ENCODE peak calls at places on chromosomes 7 and 10, in ten cellular contexts. One of them, this sample, is unnamed.

GRCh38 chr10:36086976-36087726 is 445.1 kb upstream of the FZD8 start:
- DNase-seq in heart left ventricle: no peak
- DNase-seq in MV-4-11: no peak
- DNase-seq in T-cell: no peak
- DNase-seq in T-helper 2 cell: no peak
- DNase-seq in stimulated activated CD8-positive, alpha-beta memory T cell treated with anti-CD3 and anti-CD28 coated beads, Interleukin-7, amount 100 ng/mL, for 48 hours: no peak
- DNase-seq in mesenteric fat pad: no peak
- DNase-seq in psoas muscle: no peak
- DNase-seq in NCI-H2171: no peak
- DNase-seq in spleen: no peak
- DNase-seq in this sample: no peak

GRCh38 chr7:143063741-143064140 is 11.6 kb downstream of the OR6V1 start:
- DNase-seq in psoas muscle: no peak
- DNase-seq in NCI-H2171: no peak
- DNase-seq in T-cell: no peak
- DNase-seq in T-helper 2 cell: no peak
- DNase-seq in stimulated activated CD8-positive, alpha-beta memory T cell treated with anti-CD3 and anti-CD28 coated beads, Interleukin-7, amount 100 ng/mL, for 48 hours: no peak
- DNase-seq in MV-4-11: no peak
- DNase-seq in heart left ventricle: no peak
- DNase-seq in spleen: no peak
- DNase-seq in mesenteric fat pad: no peak
- DNase-seq in this sample: no peak

GRCh38 chr10:5376450-5376849 is 11.7 kb downstream of the UCN3 start:
- DNase-seq in stimulated activated CD8-positive, alpha-beta memory T cell treated with anti-CD3 and anti-CD28 coated beads, Interleukin-7, amount 100 ng/mL, for 48 hours: no peak
- DNase-seq in spleen: no peak
- DNase-seq in MV-4-11: no peak
- DNase-seq in T-helper 2 cell: no peak
- DNase-seq in T-cell: no peak
- DNase-seq in heart left ventricle: no peak
- DNase-seq in mesenteric fat pad: no peak
- DNase-seq in psoas muscle: no peak
- DNase-seq in NCI-H2171: no peak
- DNase-seq in this sample: no peak

GRCh38 chr10:77801474-77802238 is 124.9 kb downstream of the DLG5 start:
- DNase-seq in T-helper 2 cell: no peak
- DNase-seq in psoas muscle: no peak
- DNase-seq in mesenteric fat pad: no peak
- DNase-seq in MV-4-11: peak
- DNase-seq in T-cell: peak
- DNase-seq in spleen: peak
- DNase-seq in heart left ventricle: no peak
- DNase-seq in NCI-H2171: no peak
- DNase-seq in stimulated activated CD8-positive, alpha-beta memory T cell treated with anti-CD3 and anti-CD28 coated beads, Interleukin-7, amount 100 ng/mL, for 48 hours: peak
- DNase-seq in this sample: no peak

GRCh38 chr10:129491123-129491734 is 24.2 kb downstream of the MGMT start:
- DNase-seq in T-cell: no peak
- DNase-seq in heart left ventricle: no peak
- DNase-seq in mesenteric fat pad: no peak
- DNase-seq in psoas muscle: no peak
- DNase-seq in NCI-H2171: peak
- DNase-seq in spleen: no peak
- DNase-seq in T-helper 2 cell: no peak
- DNase-seq in stimulated activated CD8-positive, alpha-beta memory T cell treated with anti-CD3 and anti-CD28 coated beads, Interleukin-7, amount 100 ng/mL, for 48 hours: no peak
- DNase-seq in MV-4-11: peak
- DNase-seq in this sample: no peak

GRCh38 chr10:70982443-70982842 is 94.1 kb upstream of the PCBD1 start:
- DNase-seq in heart left ventricle: no peak
- DNase-seq in NCI-H2171: no peak
- DNase-seq in T-helper 2 cell: no peak
- DNase-seq in psoas muscle: no peak
- DNase-seq in stimulated activated CD8-positive, alpha-beta memory T cell treated with anti-CD3 and anti-CD28 coated beads, Interleukin-7, amount 100 ng/mL, for 48 hours: no peak
- DNase-seq in T-cell: no peak
- DNase-seq in mesenteric fat pad: no peak
- DNase-seq in spleen: peak
- DNase-seq in MV-4-11: peak
- DNase-seq in this sample: peak

GRCh38 chr10:24209421-24209770 is 458 bp downstream of the KIAA1217 start:
- DNase-seq in spleen: no peak
- DNase-seq in heart left ventricle: no peak
- DNase-seq in T-helper 2 cell: no peak
- DNase-seq in T-cell: no peak
- DNase-seq in stimulated activated CD8-positive, alpha-beta memory T cell treated with anti-CD3 and anti-CD28 coated beads, Interleukin-7, amount 100 ng/mL, for 48 hours: peak
- DNase-seq in MV-4-11: no peak
- DNase-seq in mesenteric fat pad: no peak
- DNase-seq in psoas muscle: no peak
- DNase-seq in NCI-H2171: no peak
- DNase-seq in this sample: no peak

GRCh38 chr7:42831051-42831952 is 80.6 kb downstream of the C7orf25 start:
- DNase-seq in T-helper 2 cell: no peak
- DNase-seq in psoas muscle: no peak
- DNase-seq in spleen: no peak
- DNase-seq in MV-4-11: no peak
- DNase-seq in T-cell: no peak
- DNase-seq in stimulated activated CD8-positive, alpha-beta memory T cell treated with anti-CD3 and anti-CD28 coated beads, Interleukin-7, amount 100 ng/mL, for 48 hours: no peak
- DNase-seq in mesenteric fat pad: no peak
- DNase-seq in NCI-H2171: no peak
- DNase-seq in heart left ventricle: peak
- DNase-seq in this sample: no peak

GRCh38 chr7:26365077-26365896 is 73.6 kb downstream of the SNX10 start:
- DNase-seq in heart left ventricle: no peak
- DNase-seq in spleen: no peak
- DNase-seq in MV-4-11: peak
- DNase-seq in mesenteric fat pad: no peak
- DNase-seq in psoas muscle: no peak
- DNase-seq in stimulated activated CD8-positive, alpha-beta memory T cell treated with anti-CD3 and anti-CD28 coated beads, Interleukin-7, amount 100 ng/mL, for 48 hours: no peak
- DNase-seq in T-helper 2 cell: no peak
- DNase-seq in NCI-H2171: peak
- DNase-seq in T-cell: peak
- DNase-seq in this sample: no peak

GRCh38 chr10:87092356-87092860 is 2.2 kb downstream of the GLUD1 start:
- DNase-seq in T-cell: no peak
- DNase-seq in mesenteric fat pad: no peak
- DNase-seq in psoas muscle: no peak
- DNase-seq in heart left ventricle: no peak
- DNase-seq in stimulated activated CD8-positive, alpha-beta memory T cell treated with anti-CD3 and anti-CD28 coated beads, Interleukin-7, amount 100 ng/mL, for 48 hours: no peak
- DNase-seq in NCI-H2171: no peak
- DNase-seq in MV-4-11: no peak
- DNase-seq in spleen: no peak
- DNase-seq in T-helper 2 cell: no peak
- DNase-seq in this sample: no peak

GRCh38 chr7:2657920-2658671 is 26.3 kb downstream of the TTYH3 start:
- DNase-seq in spleen: no peak
- DNase-seq in mesenteric fat pad: no peak
- DNase-seq in psoas muscle: no peak
- DNase-seq in stimulated activated CD8-positive, alpha-beta memory T cell treated with anti-CD3 and anti-CD28 coated beads, Interleukin-7, amount 100 ng/mL, for 48 hours: no peak
- DNase-seq in T-cell: no peak
- DNase-seq in NCI-H2171: no peak
- DNase-seq in MV-4-11: no peak
- DNase-seq in heart left ventricle: peak
- DNase-seq in T-helper 2 cell: no peak
- DNase-seq in this sample: no peak

GRCh38 chr7:99380823-99381663 is 6.5 kb downstream of the ARPC1B start:
- DNase-seq in NCI-H2171: no peak
- DNase-seq in T-cell: peak
- DNase-seq in heart left ventricle: no peak
- DNase-seq in spleen: peak
- DNase-seq in stimulated activated CD8-positive, alpha-beta memory T cell treated with anti-CD3 and anti-CD28 coated beads, Interleukin-7, amount 100 ng/mL, for 48 hours: peak
- DNase-seq in psoas muscle: no peak
- DNase-seq in MV-4-11: no peak
- DNase-seq in mesenteric fat pad: no peak
- DNase-seq in T-helper 2 cell: peak
- DNase-seq in this sample: peak

GRCh38 chr7:8261711-8262695 is at the start of gene ICA1:
- DNase-seq in mesenteric fat pad: peak
- DNase-seq in NCI-H2171: peak
- DNase-seq in stimulated activated CD8-positive, alpha-beta memory T cell treated with anti-CD3 and anti-CD28 coated beads, Interleukin-7, amount 100 ng/mL, for 48 hours: no peak
- DNase-seq in spleen: peak
- DNase-seq in T-cell: peak
- DNase-seq in heart left ventricle: peak
- DNase-seq in psoas muscle: peak
- DNase-seq in MV-4-11: no peak
- DNase-seq in T-helper 2 cell: no peak
- DNase-seq in this sample: peak

GRCh38 chr7:47945261-47946015 is 2.8 kb downstream of the PKD1L1 start:
- DNase-seq in spleen: peak
- DNase-seq in psoas muscle: peak
- DNase-seq in mesenteric fat pad: no peak
- DNase-seq in stimulated activated CD8-positive, alpha-beta memory T cell treated with anti-CD3 and anti-CD28 coated beads, Interleukin-7, amount 100 ng/mL, for 48 hours: peak
- DNase-seq in MV-4-11: peak
- DNase-seq in NCI-H2171: peak
- DNase-seq in heart left ventricle: peak
- DNase-seq in T-helper 2 cell: peak
- DNase-seq in T-cell: peak
- DNase-seq in this sample: peak

GRCh38 chr10:30398193-30398592 is 35.8 kb upstream of the MAP3K8 start:
- DNase-seq in mesenteric fat pad: no peak
- DNase-seq in stimulated activated CD8-positive, alpha-beta memory T cell treated with anti-CD3 and anti-CD28 coated beads, Interleukin-7, amount 100 ng/mL, for 48 hours: no peak
- DNase-seq in T-helper 2 cell: no peak
- DNase-seq in NCI-H2171: no peak
- DNase-seq in MV-4-11: no peak
- DNase-seq in psoas muscle: no peak
- DNase-seq in T-cell: no peak
- DNase-seq in spleen: no peak
- DNase-seq in heart left ventricle: no peak
- DNase-seq in this sample: no peak

GRCh38 chr7:28688651-28689050 is 269.5 kb downstream of the TRIL start:
- DNase-seq in T-helper 2 cell: no peak
- DNase-seq in psoas muscle: peak
- DNase-seq in T-cell: no peak
- DNase-seq in spleen: no peak
- DNase-seq in mesenteric fat pad: no peak
- DNase-seq in stimulated activated CD8-positive, alpha-beta memory T cell treated with anti-CD3 and anti-CD28 coated beads, Interleukin-7, amount 100 ng/mL, for 48 hours: no peak
- DNase-seq in NCI-H2171: no peak
- DNase-seq in heart left ventricle: peak
- DNase-seq in MV-4-11: no peak
- DNase-seq in this sample: no peak

GRCh38 chr7:41507686-41508268 is 195.1 kb downstream of the INHBA start:
- DNase-seq in MV-4-11: no peak
- DNase-seq in T-helper 2 cell: no peak
- DNase-seq in mesenteric fat pad: no peak
- DNase-seq in stimulated activated CD8-positive, alpha-beta memory T cell treated with anti-CD3 and anti-CD28 coated beads, Interleukin-7, amount 100 ng/mL, for 48 hours: no peak
- DNase-seq in psoas muscle: no peak
- DNase-seq in heart left ventricle: no peak
- DNase-seq in spleen: no peak
- DNase-seq in NCI-H2171: no peak
- DNase-seq in T-cell: no peak
- DNase-seq in this sample: no peak

GRCh38 chr10:102540023-102540422 is 36.3 kb downstream of the SUFU start:
- DNase-seq in spleen: no peak
- DNase-seq in T-cell: no peak
- DNase-seq in T-helper 2 cell: no peak
- DNase-seq in mesenteric fat pad: no peak
- DNase-seq in heart left ventricle: no peak
- DNase-seq in MV-4-11: peak
- DNase-seq in stimulated activated CD8-positive, alpha-beta memory T cell treated with anti-CD3 and anti-CD28 coated beads, Interleukin-7, amount 100 ng/mL, for 48 hours: no peak
- DNase-seq in psoas muscle: no peak
- DNase-seq in NCI-H2171: no peak
- DNase-seq in this sample: no peak

GRCh38 chr7:82625377-82625776 is 181.8 kb upstream of the CACNA2D1 start:
- DNase-seq in T-cell: no peak
- DNase-seq in NCI-H2171: no peak
- DNase-seq in psoas muscle: no peak
- DNase-seq in MV-4-11: no peak
- DNase-seq in stimulated activated CD8-positive, alpha-beta memory T cell treated with anti-CD3 and anti-CD28 coated beads, Interleukin-7, amount 100 ng/mL, for 48 hours: no peak
- DNase-seq in T-helper 2 cell: no peak
- DNase-seq in mesenteric fat pad: no peak
- DNase-seq in spleen: no peak
- DNase-seq in heart left ventricle: no peak
- DNase-seq in this sample: no peak

GRCh38 chr10:6027929-6028328 is 34.2 kb downstream of the IL2RA start:
- DNase-seq in MV-4-11: no peak
- DNase-seq in stimulated activated CD8-positive, alpha-beta memory T cell treated with anti-CD3 and anti-CD28 coated beads, Interleukin-7, amount 100 ng/mL, for 48 hours: no peak
- DNase-seq in psoas muscle: no peak
- DNase-seq in mesenteric fat pad: no peak
- DNase-seq in heart left ventricle: no peak
- DNase-seq in NCI-H2171: no peak
- DNase-seq in spleen: no peak
- DNase-seq in T-cell: no peak
- DNase-seq in T-helper 2 cell: no peak
- DNase-seq in this sample: no peak

GRCh38 chr7:95549818-95550529 is 46.3 kb downstream of the PDK4 start:
- DNase-seq in T-helper 2 cell: no peak
- DNase-seq in T-cell: no peak
- DNase-seq in spleen: no peak
- DNase-seq in heart left ventricle: peak
- DNase-seq in NCI-H2171: peak
- DNase-seq in MV-4-11: peak
- DNase-seq in psoas muscle: peak
- DNase-seq in mesenteric fat pad: no peak
- DNase-seq in stimulated activated CD8-positive, alpha-beta memory T cell treated with anti-CD3 and anti-CD28 coated beads, Interleukin-7, amount 100 ng/mL, for 48 hours: no peak
- DNase-seq in this sample: no peak

GRCh38 chr7:22554184-22554583 is 54.2 kb upstream of the STEAP1B start:
- DNase-seq in heart left ventricle: no peak
- DNase-seq in mesenteric fat pad: peak
- DNase-seq in stimulated activated CD8-positive, alpha-beta memory T cell treated with anti-CD3 and anti-CD28 coated beads, Interleukin-7, amount 100 ng/mL, for 48 hours: no peak
- DNase-seq in spleen: no peak
- DNase-seq in psoas muscle: no peak
- DNase-seq in T-cell: no peak
- DNase-seq in NCI-H2171: no peak
- DNase-seq in T-helper 2 cell: no peak
- DNase-seq in MV-4-11: no peak
- DNase-seq in this sample: no peak

GRCh38 chr10:80472234-80473095 is 18.4 kb downstream of the TSPAN14 start:
- DNase-seq in spleen: no peak
- DNase-seq in psoas muscle: no peak
- DNase-seq in MV-4-11: no peak
- DNase-seq in heart left ventricle: no peak
- DNase-seq in mesenteric fat pad: peak
- DNase-seq in stimulated activated CD8-positive, alpha-beta memory T cell treated with anti-CD3 and anti-CD28 coated beads, Interleukin-7, amount 100 ng/mL, for 48 hours: no peak
- DNase-seq in T-helper 2 cell: no peak
- DNase-seq in T-cell: no peak
- DNase-seq in NCI-H2171: no peak
- DNase-seq in this sample: peak

GRCh38 chr10:112741830-112742402 is 208.1 kb upstream of the TCF7L2 start:
- DNase-seq in heart left ventricle: no peak
- DNase-seq in T-helper 2 cell: no peak
- DNase-seq in MV-4-11: no peak
- DNase-seq in stimulated activated CD8-positive, alpha-beta memory T cell treated with anti-CD3 and anti-CD28 coated beads, Interleukin-7, amount 100 ng/mL, for 48 hours: no peak
- DNase-seq in T-cell: no peak
- DNase-seq in psoas muscle: no peak
- DNase-seq in NCI-H2171: no peak
- DNase-seq in spleen: no peak
- DNase-seq in mesenteric fat pad: no peak
- DNase-seq in this sample: no peak

GRCh38 chr7:19239951-19240350 is 94.7 kb upstream of the FERD3L start:
- DNase-seq in NCI-H2171: peak
- DNase-seq in heart left ventricle: no peak
- DNase-seq in stimulated activated CD8-positive, alpha-beta memory T cell treated with anti-CD3 and anti-CD28 coated beads, Interleukin-7, amount 100 ng/mL, for 48 hours: no peak
- DNase-seq in T-cell: no peak
- DNase-seq in mesenteric fat pad: no peak
- DNase-seq in T-helper 2 cell: no peak
- DNase-seq in spleen: no peak
- DNase-seq in MV-4-11: no peak
- DNase-seq in psoas muscle: no peak
- DNase-seq in this sample: no peak

GRCh38 chr7:30206466-30206865 is 71.7 kb downstream of the MTURN start:
- DNase-seq in spleen: no peak
- DNase-seq in mesenteric fat pad: no peak
- DNase-seq in T-cell: no peak
- DNase-seq in stimulated activated CD8-positive, alpha-beta memory T cell treated with anti-CD3 and anti-CD28 coated beads, Interleukin-7, amount 100 ng/mL, for 48 hours: no peak
- DNase-seq in MV-4-11: no peak
- DNase-seq in T-helper 2 cell: no peak
- DNase-seq in heart left ventricle: no peak
- DNase-seq in psoas muscle: no peak
- DNase-seq in NCI-H2171: peak
- DNase-seq in this sample: no peak

GRCh38 chr7:106717997-106718871 is 57.3 kb upstream of the CCDC71L start:
- DNase-seq in stimulated activated CD8-positive, alpha-beta memory T cell treated with anti-CD3 and anti-CD28 coated beads, Interleukin-7, amount 100 ng/mL, for 48 hours: peak
- DNase-seq in psoas muscle: no peak
- DNase-seq in NCI-H2171: no peak
- DNase-seq in T-cell: no peak
- DNase-seq in T-helper 2 cell: no peak
- DNase-seq in heart left ventricle: no peak
- DNase-seq in MV-4-11: peak
- DNase-seq in mesenteric fat pad: no peak
- DNase-seq in spleen: no peak
- DNase-seq in this sample: no peak

GRCh38 chr10:101273736-101274135 is 44.5 kb upstream of the LBX1 start:
- DNase-seq in MV-4-11: no peak
- DNase-seq in NCI-H2171: no peak
- DNase-seq in T-cell: no peak
- DNase-seq in mesenteric fat pad: no peak
- DNase-seq in heart left ventricle: no peak
- DNase-seq in T-helper 2 cell: no peak
- DNase-seq in stimulated activated CD8-positive, alpha-beta memory T cell treated with anti-CD3 and anti-CD28 coated beads, Interleukin-7, amount 100 ng/mL, for 48 hours: no peak
- DNase-seq in spleen: no peak
- DNase-seq in psoas muscle: no peak
- DNase-seq in this sample: no peak